ENCODE peak calls at places on chromosomes 11 and 22, in ten cellular contexts. S is RCC 7860; E is heart left ventricle; Z is stromal cell of bone marrow; N is NCI-H1417; D is Ammon's horn; O is activated effector memory CD4-positive, alpha-beta T cell treated with anti-CD3 and anti-CD28 coated beads, Interleukin-2, amount 50 U/mL, for 16 hours; M is foreskin keratinocyte; B is stimulated activated CD8-positive, alpha-beta memory T cell treated with anti-CD3 and anti-CD28 coated beads, Interleukin-4, amount 100 ng/mL, for 24 hours; X is KBM-7. V is an unnamed sample.

GRCh38 chr22:48181168-48181955 is 1418.9 kb downstream of the TBC1D22A start:
- DNase-seq in S (no peak), E (no peak), Z (no peak), N (no peak), D (peak; percentile 15), O (no peak), M (no peak), B (no peak), X (no peak), V (no peak)

GRCh38 chr11:127338380-127339259 is 338.1 kb upstream of the KIRREL3 start:
- DNase-seq in S (no peak), E (no peak), Z (no peak), N (no peak), D (no peak), O (no peak), M (peak; percentile 43), B (no peak), X (no peak), V (no peak)

GRCh38 chr22:42389137-42389536 is 43.1 kb downstream of the NFAM1 start:
- DNase-seq in S (no peak), E (no peak), Z (no peak), N (peak; percentile 46), D (no peak), O (no peak), M (peak; percentile 53), B (no peak), X (no peak), V (no peak)

GRCh38 chr22:27438271-27438980 is 363.1 kb downstream of the MN1 start:
- DNase-seq in S (no peak), E (no peak), Z (no peak), N (no peak), D (peak; percentile 35), O (no peak), M (no peak), B (no peak), X (no peak), V (no peak)

GRCh38 chr11:58805065-58805464 is 39.4 kb downstream of the GLYATL2 start:
- DNase-seq in S (no peak), E (no peak), Z (no peak), N (no peak), D (no peak), O (no peak), M (peak; percentile 73), B (no peak), X (no peak), V (peak; percentile 14)

GRCh38 chr11:129225190-129225589 is 33.1 kb upstream of the ARHGAP32 start:
- DNase-seq in S (peak; percentile 31), E (no peak), Z (peak; percentile 80), N (no peak), D (no peak), O (no peak), M (peak; percentile 66), B (no peak), X (no peak), V (peak; percentile 14)

GRCh38 chr11:17711836-17712235 is 7.5 kb upstream of the MYOD1 start:
- DNase-seq in S (no peak), E (no peak), Z (no peak), N (no peak), D (no peak), O (no peak), M (no peak), B (no peak), X (no peak), V (no peak)

GRCh38 chr11:91173701-91174100 is 950.9 kb upstream of the CHORDC1 start:
- DNase-seq in S (no peak), E (no peak), Z (peak; percentile 13), N (no peak), D (no peak), O (no peak), M (no peak), B (no peak), X (no peak), V (no peak)

GRCh38 chr22:33328789-33329296 is 270.7 kb upstream of the SYN3 start:
- DNase-seq in S (peak; percentile 99), E (no peak), Z (peak; percentile 31), N (no peak), D (no peak), O (no peak), M (peak; percentile 94), B (no peak), X (peak; percentile 0), V (no peak)

GRCh38 chr22:41603873-41604332 is 14.3 kb upstream of the PMM1 start:
- DNase-seq in S (no peak), E (no peak), Z (no peak), N (no peak), D (no peak), O (peak; percentile 84), M (no peak), B (peak; percentile 47), X (peak; percentile 90), V (no peak)

GRCh38 chr11:47271961-47272661 is 2.2 kb downstream of the MADD start:
- DNase-seq in S (no peak), E (peak; percentile 66), Z (no peak), N (peak; percentile 84), D (peak; percentile 39), O (no peak), M (no peak), B (no peak), X (peak; percentile 56), V (no peak)

GRCh38 chr11:64729851-64730382 is 6.9 kb upstream of the NRXN2 start:
- DNase-seq in S (no peak), E (no peak), Z (no peak), N (peak; percentile 36), D (no peak), O (no peak), M (no peak), B (no peak), X (no peak), V (no peak)

GRCh38 chr11:60477035-60477445 is 15.5 kb upstream of the MS4A12 start:
- DNase-seq in S (no peak), E (no peak), Z (no peak), N (no peak), D (no peak), O (no peak), M (no peak), B (no peak), X (no peak), V (no peak)

GRCh38 chr11:116563028-116563712 is 209.6 kb downstream of the BUD13 start:
- DNase-seq in S (no peak), E (no peak), Z (no peak), N (peak; percentile 7), D (peak; percentile 85), O (no peak), M (no peak), B (no peak), X (no peak), V (no peak)

V was measured in AG09309.